ENCODE peak calls at places on chromosome 21, in four cellular contexts. P is K562, Y is A549, I is GM12878. D is an unnamed sample.

GRCh38 chr21:14120091-14120734 is 90.5 kb downstream of the LIPI start:
- DNase-seq in Y (peak), I (peak), P (peak), D (peak)

GRCh38 chr21:17690078-17690494 is 77.4 kb upstream of the BTG3 start:
- DNase-seq in P (no peak), Y (no peak), I (no peak), D (no peak)

GRCh38 chr21:16579538-16579937 is 849.8 kb downstream of the USP25 start:
- DNase-seq in Y (no peak), I (no peak), P (no peak), D (no peak)

GRCh38 chr21:18384771-18385170 is 18.8 kb downstream of the TMPRSS15 start:
- DNase-seq in P (peak), Y (peak), I (no peak), D (peak)

GRCh38 chr21:36330904-36331303 is 10.9 kb downstream of the MORC3 start:
- DNase-seq in Y (peak), I (peak), P (peak), D (peak)

GRCh38 chr21:18499761-18500376 is 96.3 kb upstream of the TMPRSS15 start:
- DNase-seq in I (no peak), Y (peak), P (peak), D (peak)

GRCh38 chr21:38958940-38959685 is 153.4 kb downstream of the ETS2 start:
- DNase-seq in I (no peak), Y (peak), P (no peak), D (no peak)

GRCh38 chr21:36199021-36199420 is 42.4 kb downstream of the DOP1B start:
- DNase-seq in Y (no peak), I (no peak), P (no peak), D (no peak)

GRCh38 chr21:36704281-36704957 is 5.5 kb downstream of the SIM2 start:
- DNase-seq in Y (no peak), I (no peak), P (no peak), D (no peak)

GRCh38 chr21:14886001-14886400 is 178.8 kb downstream of the NRIP1 start:
- DNase-seq in I (no peak), Y (no peak), P (no peak), D (no peak)

GRCh38 chr21:37622755-37623543 is 256.4 kb downstream of the DYRK1A start:
- DNase-seq in P (no peak), I (no peak), Y (no peak), D (no peak)

GRCh38 chr21:38824124-38824822 is 18.5 kb downstream of the ETS2 start:
- DNase-seq in Y (no peak), I (no peak), P (no peak), D (no peak)

GRCh38 chr21:14215971-14216621 is at the start of gene RBM11:
- DNase-seq in Y (peak), I (no peak), P (peak), D (peak)

GRCh38 chr21:21232320-21232719 is 234.1 kb downstream of the NCAM2 start:
- DNase-seq in I (no peak), P (no peak), Y (no peak), D (no peak)

GRCh38 chr21:14862794-14863720 is 201.7 kb downstream of the NRIP1 start:
- DNase-seq in I (no peak), Y (no peak), P (peak), D (no peak)

GRCh38 chr21:29190920-29191319 is 60.5 kb downstream of the MAP3K7CL start:
- DNase-seq in Y (peak), I (no peak), P (no peak), D (no peak)

GRCh38 chr21:28336299-28336698 is 656.4 kb downstream of the LTN1 start:
- DNase-seq in Y (peak), P (no peak), I (no peak), D (no peak)

GRCh38 chr21:38170705-38171682 is 85.8 kb upstream of the KCNJ15 start:
- DNase-seq in P (no peak), Y (peak), I (no peak), D (no peak)

GRCh38 chr21:14684071-14684470 is 138.0 kb upstream of the SAMSN1 start:
- DNase-seq in I (peak), P (no peak), Y (no peak), D (no peak)

GRCh38 chr21:22679207-22679606 is 1681.0 kb downstream of the NCAM2 start:
- DNase-seq in P (no peak), Y (no peak), I (no peak), D (no peak)

GRCh38 chr21:38995755-38996154 is 187.5 kb downstream of the PSMG1 start:
- DNase-seq in Y (no peak), I (no peak), P (no peak), D (no peak)

GRCh38 chr21:20377250-20377649 is 621.0 kb upstream of the NCAM2 start:
- DNase-seq in Y (no peak), I (no peak), P (no peak), D (no peak)

GRCh38 chr21:38766987-38767722 is 38.6 kb upstream of the ETS2 start:
- DNase-seq in P (no peak), I (peak), Y (no peak), D (no peak)

GRCh38 chr21:38389891-38390290 is 108.4 kb downstream of the ERG start:
- DNase-seq in I (no peak), P (no peak), Y (no peak), D (no peak)

GRCh38 chr21:14523234-14523633 is 22.9 kb downstream of the SAMSN1 start:
- DNase-seq in P (no peak), I (no peak), Y (no peak), D (no peak)

GRCh38 chr21:17002628-17003027 is 510.2 kb upstream of the CXADR start:
- DNase-seq in P (no peak), Y (no peak), I (no peak), D (no peak)

GRCh38 chr21:36887983-36888382 is 78.5 kb downstream of the HLCS start:
- DNase-seq in P (no peak), I (no peak), Y (no peak), D (no peak)

GRCh38 chr21:28540514-28540913 is 452.2 kb downstream of the LTN1 start:
- DNase-seq in P (no peak), I (no peak), Y (no peak), D (no peak)

GRCh38 chr21:45499970-45500575 is 42.2 kb downstream of the SLC19A1 start:
- DNase-seq in Y (no peak), I (no peak), P (peak), D (no peak)
- TF ChIP-seq BHLHE40 in Y (no peak), I (no peak), P (no peak), D (no peak)

GRCh38 chr21:34526236-34526617 is 14.2 kb upstream of the KCNE1 start:
- DNase-seq in I (no peak), P (no peak), Y (no peak), D (no peak)

GRCh38 chr21:34524671-34525601 is 12.9 kb upstream of the KCNE1 start:
- DNase-seq in Y (no peak), I (no peak), P (no peak), D (no peak)

GRCh38 chr21:34528131-34528561 is 16.1 kb upstream of the KCNE1 start:
- DNase-seq in Y (no peak), I (no peak), P (no peak), D (no peak)

GRCh38 chr21:34530264-34530663 is 18.3 kb upstream of the KCNE1 start:
- DNase-seq in Y (no peak), P (no peak), I (no peak), D (no peak)

GRCh38 chr21:34526618-34527290 is 14.7 kb upstream of the KCNE1 start:
- DNase-seq in Y (peak), P (no peak), I (no peak), D (peak)
- TF ChIP-seq BHLHE40 in Y (no peak), P (no peak), I (no peak), D (no peak)

GRCh38 chr21:33551664-33552063 is 8.8 kb downstream of the SON start:
- DNase-seq in Y (no peak), I (no peak), P (no peak), D (no peak)

GRCh38 chr21:33554982-33555344 is 12.1 kb downstream of the SON start:
- DNase-seq in P (no peak), Y (no peak), I (no peak), D (no peak)

GRCh38 chr21:33552093-33552998 is 9.5 kb downstream of the SON start:
- DNase-seq in I (no peak), P (no peak), Y (no peak), D (no peak)

GRCh38 chr21:33552999-33553598 is 10.3 kb downstream of the SON start:
- DNase-seq in Y (no peak), I (no peak), P (no peak), D (no peak)

GRCh38 chr21:33554236-33554981 is 11.6 kb downstream of the SON start:
- DNase-seq in Y (no peak), P (no peak), I (no peak), D (no peak)
- TF ChIP-seq BHLHE40 in Y (no peak), P (no peak), I (no peak), D (no peak)

GRCh38 chr21:33767236-33767635 is 124.9 kb downstream of the ITSN1 start:
- DNase-seq in I (no peak), Y (no peak), P (no peak), D (no peak)
- TF ChIP-seq BHLHE40 in I (no peak), Y (no peak), P (no peak), D (no peak)

GRCh38 chr21:45973475-45974072 is 8.0 kb upstream of the COL6A1 start:
- DNase-seq in P (peak), I (no peak), Y (peak), D (peak)
- TF ChIP-seq BHLHE40 in P (no peak), I (no peak), Y (no peak), D (no peak)

GRCh38 chr21:31865429-31865970 is 7.3 kb upstream of the HUNK start:
- DNase-seq in Y (no peak), I (no peak), P (no peak), D (no peak)
- TF ChIP-seq BHLHE40 in Y (no peak), I (no peak), P (no peak), D (no peak)

GRCh38 chr21:26445440-26445839 is 127.6 kb downstream of the CYYR1 start:
- DNase-seq in P (no peak), Y (no peak), I (no peak), D (no peak)

GRCh38 chr21:26448751-26449150 is 124.3 kb downstream of the CYYR1 start:
- DNase-seq in Y (no peak), I (no peak), P (no peak), D (no peak)

GRCh38 chr21:26451014-26451740 is 121.9 kb downstream of the CYYR1 start:
- DNase-seq in I (no peak), Y (no peak), P (no peak), D (no peak)

GRCh38 chr21:26447932-26448331 is 125.2 kb downstream of the CYYR1 start:
- DNase-seq in I (no peak), Y (no peak), P (no peak), D (no peak)

DNA sequence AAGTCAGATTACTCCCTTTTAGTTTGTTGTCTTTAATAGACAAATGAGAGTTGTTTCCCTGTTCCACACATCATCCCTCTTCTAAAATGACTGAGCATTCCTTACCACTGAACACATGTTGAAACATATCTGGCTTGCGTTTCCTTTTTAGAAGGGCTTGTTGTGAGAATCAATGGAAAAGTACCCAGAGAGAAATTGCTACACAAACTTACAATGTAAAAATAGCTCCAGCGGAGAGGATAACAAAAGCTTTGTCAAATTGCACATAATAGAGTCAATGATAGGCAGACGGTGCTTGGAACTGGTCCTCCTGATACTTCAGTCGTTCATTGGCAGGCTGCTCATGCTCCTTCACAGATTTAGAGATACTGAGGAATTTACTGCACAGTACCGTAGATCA is 123.9 kb downstream of the CYYR1 start:
- DNase-seq in I (no peak), Y (no peak), P (no peak), D (no peak)
- TF ChIP-seq BHLHE40 in I (no peak), Y (no peak), P (no peak), D (no peak)

GRCh38 chr21:44089001-44089911 is 17.9 kb upstream of the PWP2 start:
- DNase-seq in P (no peak), Y (no peak), I (no peak), D (no peak)

GRCh38 chr21:44094832-44095231 is 12.4 kb upstream of the PWP2 start:
- DNase-seq in I (no peak), Y (no peak), P (no peak), D (no peak)

GRCh38 chr21:44090332-44090731 is 16.9 kb upstream of the PWP2 start:
- DNase-seq in P (no peak), I (no peak), Y (no peak), D (no peak)

GRCh38 chr21:44093761-44094160 is 13.4 kb upstream of the PWP2 start:
- DNase-seq in Y (no peak), P (no peak), I (no peak), D (no peak)

DNA sequence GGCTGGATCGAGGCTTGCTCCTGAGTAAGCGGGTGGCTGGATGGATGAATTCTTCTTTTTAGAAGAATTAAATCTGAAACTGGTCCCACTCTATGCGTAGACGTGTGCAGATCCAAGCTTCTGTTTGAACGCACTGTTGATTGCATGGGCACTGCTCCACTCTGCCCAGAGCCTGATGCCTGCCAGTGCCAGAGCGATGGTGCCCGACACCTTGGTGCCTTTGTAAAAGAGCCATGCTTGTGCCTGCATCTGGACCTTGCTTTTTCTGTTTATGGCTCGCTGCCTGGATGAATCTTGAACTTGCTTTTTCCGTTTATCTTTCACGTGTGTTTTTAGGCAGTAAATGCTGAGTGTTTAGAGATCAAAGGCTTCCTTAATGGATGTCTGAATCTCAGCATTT is 15.0 kb upstream of the PWP2 start:
- DNase-seq in P (no peak), Y (no peak), I (no peak), D (no peak)
- TF ChIP-seq BHLHE40 in P (no peak), Y (no peak), I (no peak), D (no peak)

GRCh38 chr21:42187976-42188653 is 30.8 kb upstream of the ABCG1 start:
- DNase-seq in Y (no peak), I (peak), P (no peak), D (no peak)

GRCh38 chr21:42186591-42186990 is 32.3 kb upstream of the ABCG1 start:
- DNase-seq in Y (no peak), P (no peak), I (no peak), D (no peak)

GRCh38 chr21:42179316-42179715 is 39.6 kb upstream of the ABCG1 start:
- DNase-seq in P (no peak), I (no peak), Y (no peak), D (no peak)

GRCh38 chr21:42182713-42183371 is 36.1 kb upstream of the ABCG1 start:
- DNase-seq in Y (no peak), I (no peak), P (no peak), D (no peak)

DNA sequence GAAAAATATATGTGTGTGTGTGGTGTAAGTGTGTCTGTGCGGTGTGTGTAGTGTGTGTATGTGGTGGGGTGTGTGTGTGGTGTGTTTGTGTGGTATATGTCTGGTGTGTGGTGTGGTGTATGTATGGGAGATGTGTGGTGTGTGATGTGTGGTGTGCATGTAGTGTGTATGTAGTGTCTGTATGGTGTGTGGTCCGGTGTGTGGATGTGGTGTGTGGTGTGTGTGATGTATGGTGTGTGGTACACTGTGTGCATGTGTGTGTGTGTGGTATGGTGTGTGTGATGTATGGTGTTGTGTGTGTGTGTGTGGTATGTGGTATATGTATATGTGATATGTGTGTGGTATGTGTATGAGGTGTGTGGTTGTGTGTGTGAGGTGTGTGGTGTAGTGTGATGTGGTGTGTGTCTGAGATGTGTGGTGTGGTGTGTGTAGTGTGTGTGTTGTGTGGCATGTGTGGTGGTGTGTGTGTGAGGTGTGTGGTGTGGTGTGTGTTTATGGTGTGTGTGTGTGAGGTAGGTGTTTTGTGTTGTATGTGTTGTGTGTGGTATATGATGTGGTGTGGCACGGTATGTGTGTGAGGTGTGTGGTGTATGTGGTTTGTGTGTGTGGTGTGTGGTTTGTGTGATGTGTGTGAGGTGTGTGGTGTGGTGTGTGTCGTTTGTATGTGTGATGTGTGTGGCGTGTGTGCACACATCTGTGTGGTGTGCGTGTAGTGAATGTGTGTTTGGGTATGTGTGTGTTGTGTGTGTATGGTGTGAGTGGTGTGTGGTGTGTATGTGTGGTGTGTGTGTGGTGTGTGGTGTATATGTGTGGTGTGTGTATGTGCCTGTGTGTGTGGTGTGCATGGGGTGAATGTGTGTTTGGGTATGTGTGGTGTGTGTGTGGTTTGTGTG is 35.3 kb upstream of the ABCG1 start:
- DNase-seq in Y (no peak), P (no peak), I (no peak), D (no peak)
- TF ChIP-seq BHLHE40 in Y (no peak), P (no peak), I (no peak), D (no peak)

GRCh38 chr21:40053007-40053406 is 185.8 kb downstream of the PCP4 start:
- DNase-seq in P (no peak), Y (no peak), I (no peak), D (no peak)
- TF ChIP-seq BHLHE40 in P (no peak), Y (no peak), I (no peak), D (no peak)

D was measured in HEK293T.